ENCODE peak calls at places on chromosome 10, in four cellular contexts. L is kidney, E is A549, F is AG04449. M is an unnamed sample.

GRCh38 chr10:23230582-23230981 is 38.5 kb downstream of the PTF1A start:
- DNase-seq in L (no peak), E (no peak), F (no peak), M (no peak)

GRCh38 chr10:43574906-43575305 is 490 bp upstream of the ZNF239 start:
- DNase-seq in L (no peak), F (no peak), E (no peak), M (no peak)

GRCh38 chr10:64486149-64486548 is 964.9 kb downstream of the REEP3 start:
- DNase-seq in F (peak), E (no peak), L (no peak), M (no peak)

GRCh38 chr10:33267708-33268107 is 66.8 kb downstream of the NRP1 start:
- DNase-seq in L (no peak), F (no peak), E (no peak), M (no peak)

GRCh38 chr10:77872151-77872946 is 54.2 kb downstream of the DLG5 start:
- DNase-seq in E (no peak), L (no peak), F (no peak), M (no peak)

GRCh38 chr10:96988421-96988820 is 156.3 kb downstream of the LCOR start:
- DNase-seq in E (no peak), F (no peak), L (no peak), M (no peak)

GRCh38 chr10:130009228-130009627 is 45.2 kb upstream of the EBF3 start:
- DNase-seq in F (no peak), E (no peak), L (no peak), M (no peak)

GRCh38 chr10:80187060-80187459 is 18.3 kb downstream of the ANXA11 start:
- DNase-seq in F (no peak), L (no peak), E (no peak), M (no peak)

GRCh38 chr10:24114561-24114960 is 94.4 kb upstream of the KIAA1217 start:
- DNase-seq in L (no peak), F (no peak), E (no peak), M (no peak)

GRCh38 chr10:76779821-76780281 is 857.8 kb downstream of the KCNMA1 start:
- DNase-seq in F (no peak), E (no peak), L (no peak), M (no peak)

GRCh38 chr10:23370106-23370505 is 25.5 kb upstream of the C10orf67 start:
- DNase-seq in E (no peak), L (no peak), F (peak), M (no peak)

GRCh38 chr10:87724789-87725188 is 65.1 kb downstream of the PAPSS2 start:
- DNase-seq in F (no peak), E (no peak), L (no peak), M (no peak)

GRCh38 chr10:31320179-31320597 is 1.2 kb downstream of the ZEB1 start:
- DNase-seq in F (no peak), L (peak), E (peak), M (no peak)

GRCh38 chr10:33612551-33612950 is 278.1 kb upstream of the NRP1 start:
- DNase-seq in L (no peak), F (peak), E (no peak), M (no peak)

GRCh38 chr10:19817251-19818046 is 1.2 kb downstream of the PLXDC2 start:
- DNase-seq in E (no peak), L (peak), F (no peak), M (no peak)

GRCh38 chr10:12322583-12323131 is 26.7 kb upstream of the CAMK1D start:
- DNase-seq in F (no peak), L (no peak), E (no peak), M (no peak)

GRCh38 chr10:31359979-31360378 is 41.0 kb downstream of the ZEB1 start:
- DNase-seq in L (no peak), F (no peak), E (peak), M (no peak)

GRCh38 chr10:13913890-13914289 is 327.1 kb downstream of the PRPF18 start:
- DNase-seq in L (no peak), F (no peak), E (no peak), M (no peak)

GRCh38 chr10:100562008-100562672 is 26.4 kb downstream of the HIF1AN start:
- DNase-seq in L (peak), F (no peak), E (peak), M (peak)

GRCh38 chr10:48789861-48790739 is 105.4 kb downstream of the WDFY4 start:
- DNase-seq in L (no peak), F (no peak), E (no peak), M (no peak)

GRCh38 chr10:12876266-12876665 is 125.2 kb downstream of the CCDC3 start:
- DNase-seq in E (no peak), L (no peak), F (no peak), M (no peak)

GRCh38 chr10:104483582-104483981 is 129.9 kb downstream of the CFAP58 start:
- DNase-seq in F (no peak), L (no peak), E (no peak), M (no peak)

GRCh38 chr10:3077940-3078630 is 10.7 kb downstream of the PFKP start:
- DNase-seq in L (peak), E (no peak), F (no peak), M (no peak)

GRCh38 chr10:16809074-16809718 is 8.0 kb downstream of the RSU1 start:
- DNase-seq in E (peak), F (no peak), L (no peak), M (no peak)

GRCh38 chr10:129655679-129656031 is 188.6 kb downstream of the MGMT start:
- DNase-seq in E (no peak), F (no peak), L (no peak), M (no peak)

GRCh38 chr10:123970207-123970926 is 78.8 kb upstream of the CPXM2 start:
- DNase-seq in E (no peak), F (no peak), L (peak), M (no peak)

GRCh38 chr10:6046458-6047325 is 15.5 kb downstream of the IL2RA start:
- DNase-seq in L (no peak), E (no peak), F (no peak), M (no peak)

GRCh38 chr10:3876563-3876962 is 91.6 kb upstream of the KLF6 start:
- DNase-seq in E (no peak), L (no peak), F (no peak), M (no peak)

GRCh38 chr10:73076361-73077183 is 20.1 kb downstream of the P4HA1 start:
- DNase-seq in E (no peak), L (no peak), F (peak), M (peak)

GRCh38 chr10:127736222-127736914 is 617 bp upstream of the FOXI2 start:
- DNase-seq in F (no peak), L (peak), E (no peak), M (no peak)

GRCh38 chr10:88150338-88150737 is 286.9 kb downstream of the PTEN start:
- DNase-seq in E (peak), F (no peak), L (no peak), M (no peak)

GRCh38 chr10:101616415-101617101 is 28.4 kb downstream of the DPCD start:
- DNase-seq in L (peak), F (no peak), E (no peak), M (peak)

DNA sequence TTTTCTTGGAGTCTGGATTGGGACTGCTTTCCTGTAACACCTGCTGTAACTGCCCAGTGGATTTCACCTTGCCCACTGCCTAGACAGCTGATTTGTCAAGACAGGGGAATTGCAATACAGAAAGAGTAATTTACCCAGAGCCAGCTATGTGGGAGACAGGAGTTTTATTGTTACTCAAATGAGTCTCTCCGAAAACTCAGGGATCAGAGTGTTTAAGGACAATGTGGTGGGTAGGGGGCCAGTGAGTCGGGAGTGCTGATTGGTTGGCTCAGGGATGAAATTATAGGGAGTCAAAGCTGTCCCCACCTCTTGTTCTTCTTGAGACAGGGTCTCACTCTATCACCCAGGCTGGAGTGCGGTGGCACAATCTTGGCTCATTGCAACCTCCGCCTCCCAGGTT is 25.2 kb upstream of the BNIP3 start:
- DNase-seq in E (no peak), L (no peak), F (no peak), M (no peak)
- TF ChIP-seq CTCF in E (no peak), L (no peak), F (no peak), M (no peak)

DNA sequence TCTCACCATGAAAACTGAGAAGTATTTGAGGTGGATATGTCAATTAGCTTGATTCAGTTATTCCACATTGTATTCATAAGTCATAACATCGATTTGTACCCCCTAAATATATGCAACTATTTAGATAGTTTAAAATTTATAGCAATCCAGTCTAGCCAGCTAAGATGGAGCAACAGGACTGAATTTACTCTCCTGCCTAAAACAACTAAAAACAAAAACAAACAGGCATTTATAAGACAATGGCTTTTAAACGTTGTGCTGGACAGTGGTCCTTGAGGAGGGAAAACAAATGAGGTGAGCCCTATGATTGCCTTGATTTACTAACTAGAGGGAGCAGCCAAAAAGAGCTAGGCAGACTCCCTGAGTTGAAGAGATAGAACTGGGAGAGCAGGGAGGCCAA is 814 bp upstream of the GPAM start:
- DNase-seq in L (no peak), F (no peak), E (no peak), M (no peak)
- H3K4me3 ChIP-seq in L (peak), F (peak), E (peak), M (peak)

GRCh38 chr10:35574924-35575352 is 30.2 kb upstream of the GJD4 start:
- DNase-seq in F (peak), E (no peak), L (no peak), M (no peak)
- TF ChIP-seq CTCF in F (peak), E (no peak), L (no peak), M (peak)

GRCh38 chr10:126060232-126060935 is 164.0 kb downstream of the FANK1 start:
- DNase-seq in F (peak), L (no peak), E (peak), M (no peak)
- H3K4me3 ChIP-seq in F (no peak), L (no peak), E (no peak), M (no peak)

DNA sequence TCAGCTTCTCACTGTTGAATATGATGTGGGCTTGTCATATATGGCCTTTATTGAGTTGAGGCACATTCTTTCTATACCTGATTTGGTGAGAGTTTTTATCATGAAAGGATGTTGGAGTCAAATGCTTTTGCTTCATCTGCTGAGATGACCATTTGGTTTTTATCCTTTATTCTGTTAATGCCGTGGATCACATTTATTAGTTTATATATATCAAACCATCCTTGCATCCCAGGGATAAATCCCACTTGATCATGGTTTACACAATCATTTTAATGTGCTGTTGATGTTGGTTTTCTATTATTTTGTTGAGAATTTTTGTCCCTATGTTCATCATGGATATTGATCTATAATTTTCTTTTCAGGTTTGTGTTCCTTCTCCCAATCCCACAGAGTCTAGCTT is 67.0 kb downstream of the EBLN1 start:
- DNase-seq in F (no peak), L (no peak), E (no peak), M (no peak)
- TF ChIP-seq CTCF in F (no peak), L (no peak), E (no peak), M (no peak)

GRCh38 chr10:89846276-89846630 is 144.9 kb downstream of the KIF20B start:
- DNase-seq in F (no peak), L (no peak), E (no peak), M (no peak)
- H3K4me3 ChIP-seq in F (no peak), L (no peak), E (no peak), M (no peak)

M was measured in LNCaP clone FGC.